ENCODE peak calls at places on chromosomes 16 and 17, in four cellular contexts. One of them, this sample, is unnamed.

GRCh38 chr16:89921699-89922476 is 1.3 kb upstream of the TUBB3 start:
- DNase-seq in H1: no peak
- DNase-seq in K562: peak; percentile 76
- DNase-seq in HepG2: peak; percentile 85
- DNase-seq in this sample: peak; percentile 84

GRCh38 chr17:12485361-12485911 is 180.3 kb upstream of the MYOCD start:
- DNase-seq in H1: no peak
- DNase-seq in K562: no peak
- DNase-seq in HepG2: no peak
- DNase-seq in this sample: no peak

GRCh38 chr17:491086-492014 is 138.7 kb upstream of the RPH3AL start:
- DNase-seq in H1: no peak
- DNase-seq in K562: peak; percentile 73
- DNase-seq in HepG2: peak; percentile 51
- DNase-seq in this sample: peak; percentile 94

GRCh38 chr16:80121522-80121909 is 419.3 kb upstream of the DYNLRB2 start:
- DNase-seq in H1: no peak
- DNase-seq in K562: no peak
- DNase-seq in HepG2: no peak
- DNase-seq in this sample: no peak

GRCh38 chr17:37643829-37644228 is 583 bp upstream of the DDX52 start:
- DNase-seq in H1: no peak
- DNase-seq in K562: no peak
- DNase-seq in HepG2: no peak
- DNase-seq in this sample: peak; percentile 4

GRCh38 chr16:85935391-85935956 is 36.5 kb downstream of the IRF8 start:
- DNase-seq in H1: no peak
- DNase-seq in K562: no peak
- DNase-seq in HepG2: no peak
- DNase-seq in this sample: no peak

GRCh38 chr16:10971560-10971961 is 27.2 kb downstream of the CLEC16A start:
- DNase-seq in H1: no peak
- DNase-seq in K562: peak; percentile 35
- DNase-seq in HepG2: peak; percentile 70
- DNase-seq in this sample: peak; percentile 63

GRCh38 chr17:67944035-67944434 is 52.2 kb downstream of the C17orf58 start:
- DNase-seq in H1: no peak
- DNase-seq in K562: no peak
- DNase-seq in HepG2: no peak
- DNase-seq in this sample: no peak

GRCh38 chr16:47507701-47508100 is 46.6 kb downstream of the PHKB start:
- DNase-seq in H1: no peak
- DNase-seq in K562: no peak
- DNase-seq in HepG2: no peak
- DNase-seq in this sample: no peak

GRCh38 chr17:57261084-57261461 is 4.8 kb downstream of the MSI2 start:
- DNase-seq in H1: no peak
- DNase-seq in K562: no peak
- DNase-seq in HepG2: no peak
- DNase-seq in this sample: no peak

GRCh38 chr17:20944014-20944905 is 98.6 kb downstream of the USP22 start:
- DNase-seq in H1: no peak
- DNase-seq in K562: no peak
- DNase-seq in HepG2: peak; percentile 37
- DNase-seq in this sample: no peak

GRCh38 chr17:28745052-28745776 is 1.4 kb downstream of the TRAF4 start:
- DNase-seq in H1: no peak
- DNase-seq in K562: peak; percentile 41
- DNase-seq in HepG2: peak; percentile 90
- DNase-seq in this sample: peak; percentile 58

GRCh38 chr16:3478242-3478925 is 16.9 kb downstream of the C16orf90 start:
- DNase-seq in H1: no peak
- DNase-seq in K562: no peak
- DNase-seq in HepG2: no peak
- DNase-seq in this sample: no peak

GRCh38 chr17:78075545-78075944 is 53.0 kb downstream of the TMC6 start:
- DNase-seq in H1: no peak
- DNase-seq in K562: no peak
- DNase-seq in HepG2: no peak
- DNase-seq in this sample: no peak

GRCh38 chr17:17934796-17935195 is 37.4 kb downstream of the TOM1L2 start:
- DNase-seq in H1: no peak
- DNase-seq in K562: no peak
- DNase-seq in HepG2: no peak
- DNase-seq in this sample: no peak

GRCh38 chr17:45370949-45371413 is 54.2 kb upstream of the MAP3K14 start:
- DNase-seq in H1: no peak
- DNase-seq in K562: no peak
- DNase-seq in HepG2: no peak
- DNase-seq in this sample: no peak

GRCh38 chr16:57447142-57447962 is at the start of the genes CIAPIN1 and COQ9:
- DNase-seq in H1: peak; percentile 73
- DNase-seq in K562: peak; percentile 94
- DNase-seq in HepG2: peak; percentile 92
- DNase-seq in this sample: peak; percentile 96

GRCh38 chr17:7612294-7612640 is 2.4 kb downstream of the FXR2 start:
- DNase-seq in H1: no peak
- DNase-seq in K562: no peak
- DNase-seq in HepG2: no peak
- DNase-seq in this sample: no peak

GRCh38 chr17:61510237-61510636 is 58.0 kb downstream of the TBX4 start:
- DNase-seq in H1: no peak
- DNase-seq in K562: no peak
- DNase-seq in HepG2: no peak
- DNase-seq in this sample: no peak

GRCh38 chr16:26981266-26981938 is 85.3 kb upstream of the C16orf82 start:
- DNase-seq in H1: no peak
- DNase-seq in K562: no peak
- DNase-seq in HepG2: no peak
- DNase-seq in this sample: no peak

GRCh38 chr16:10232757-10233156 is 50.5 kb upstream of the GRIN2A start:
- DNase-seq in H1: no peak
- DNase-seq in K562: no peak
- DNase-seq in HepG2: no peak
- DNase-seq in this sample: no peak

GRCh38 chr17:31752570-31752969 is 106.5 kb downstream of the COPRS start:
- DNase-seq in H1: no peak
- DNase-seq in K562: no peak
- DNase-seq in HepG2: no peak
- DNase-seq in this sample: no peak

GRCh38 chr17:21528031-21528684 is 152.0 kb downstream of the KCNJ12 start:
- DNase-seq in H1: no peak
- DNase-seq in K562: no peak
- DNase-seq in HepG2: no peak
- DNase-seq in this sample: no peak

GRCh38 chr16:12113581-12114375 is 137.2 kb downstream of the SNX29 start:
- DNase-seq in H1: no peak
- DNase-seq in K562: no peak
- DNase-seq in HepG2: no peak
- DNase-seq in this sample: peak; percentile 86
- TF ChIP-seq JUND in H1: no peak
- TF ChIP-seq JUND in K562: no peak
- TF ChIP-seq JUND in HepG2: no peak
- TF ChIP-seq JUND in this sample: no peak

DNA sequence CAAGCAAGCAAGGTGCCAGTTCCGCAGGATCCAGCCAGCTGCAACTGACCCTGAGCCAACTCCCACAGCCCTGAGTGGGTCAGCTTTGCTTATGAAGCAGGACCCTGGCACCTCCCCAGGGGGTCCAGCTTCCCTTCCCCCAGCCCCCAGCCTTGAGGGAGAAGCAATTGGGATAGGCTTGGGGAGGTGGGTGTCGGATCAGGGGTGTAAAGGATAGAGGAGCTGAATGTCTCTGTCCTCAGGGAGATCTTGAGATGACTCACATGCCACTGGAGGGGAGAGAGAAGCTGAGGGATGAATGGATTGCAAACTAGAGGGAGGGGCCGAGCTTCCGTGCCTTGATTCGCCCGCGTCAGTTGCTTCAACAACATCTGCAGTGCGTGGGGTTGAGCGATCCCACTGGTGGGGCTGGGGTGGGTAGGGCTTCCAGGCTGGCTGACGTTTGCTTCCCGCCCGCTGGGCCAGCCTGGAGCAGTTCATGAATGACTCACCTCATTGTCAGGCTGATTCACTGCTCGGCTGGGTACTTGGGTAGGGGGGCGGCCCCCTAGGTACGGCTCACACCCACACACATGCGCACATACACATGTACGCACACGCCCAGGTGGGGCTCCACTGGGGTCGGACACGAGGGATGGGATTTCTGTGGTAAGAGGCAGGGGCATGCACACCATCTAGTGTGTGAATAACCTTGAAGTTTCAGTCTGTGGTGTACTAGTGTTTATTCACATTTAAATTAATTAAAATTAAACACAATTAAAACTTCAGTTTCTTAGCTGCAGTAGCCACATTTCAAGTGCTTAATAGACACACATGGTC is 3.6 kb upstream of the HROB start:
- DNase-seq in H1: peak; percentile 75
- DNase-seq in K562: peak; percentile 96
- DNase-seq in HepG2: peak; percentile 87
- DNase-seq in this sample: peak; percentile 43
- TF ChIP-seq EP300 in H1: no peak
- TF ChIP-seq EP300 in K562: peak; percentile 53
- TF ChIP-seq EP300 in HepG2: no peak
- TF ChIP-seq EP300 in this sample: no peak

GRCh38 chr17:63925615-63926014 is 6.5 kb downstream of the CD79B start:
- DNase-seq in H1: no peak
- DNase-seq in K562: no peak
- DNase-seq in HepG2: no peak
- DNase-seq in this sample: peak; percentile 25
- TF ChIP-seq JUND in H1: no peak
- TF ChIP-seq JUND in K562: no peak
- TF ChIP-seq JUND in HepG2: no peak
- TF ChIP-seq JUND in this sample: no peak

GRCh38 chr16:50464325-50465290 is 83.6 kb upstream of the NKD1 start:
- DNase-seq in H1: no peak
- DNase-seq in K562: no peak
- DNase-seq in HepG2: no peak
- DNase-seq in this sample: no peak
- TF ChIP-seq EP300 in H1: no peak
- TF ChIP-seq EP300 in K562: no peak
- TF ChIP-seq EP300 in HepG2: no peak
- TF ChIP-seq EP300 in this sample: no peak

This sample was measured in SK-N-SH.